ENCODE peak calls at places on chromosomes 16 and 17, in nine cellular contexts. C is stimulated activated CD8-positive, alpha-beta memory T cell treated with anti-CD3 and anti-CD28 coated beads, Interleukin-7, amount 100 ng/mL, for 48 hours; O is amniotic stem cell; G is CD8-positive, alpha-beta T cell; M is T follicular helper cell; Q is NAMALWA; H is IMR-90; J is activated T-helper 9 cell treated with anti-CD3 and anti-CD28 coated beads, Interleukin-2, amount 50 U/mL, for 16 hours; F is neural progenitor cell. N is an unnamed sample.

GRCh38 chr17:72972263-72972951 is 120.1 kb downstream of the SLC39A11 start:
- DNase-seq in C (no peak), O (no peak), G (no peak), M (no peak), Q (no peak), H (no peak), J (no peak), F (no peak), N (no peak)

GRCh38 chr17:20275653-20276052 is 191.7 kb downstream of the LGALS9B start:
- DNase-seq in C (no peak), O (no peak), G (no peak), M (no peak), Q (no peak), H (no peak), J (no peak), F (no peak), N (no peak)

GRCh38 chr17:10633738-10634379 is 23.2 kb downstream of the MYH3 start:
- DNase-seq in C (no peak), O (no peak), G (no peak), M (no peak), Q (peak; percentile 23), H (no peak), J (no peak), F (no peak), N (no peak)

GRCh38 chr17:63399856-63400255 is 46.2 kb downstream of the CYB561 start:
- DNase-seq in C (no peak), O (no peak), G (no peak), M (no peak), Q (no peak), H (peak; percentile 45), J (no peak), F (peak; percentile 56), N (no peak)

GRCh38 chr17:49234509-49235080 is 4.0 kb upstream of the PHOSPHO1 start:
- DNase-seq in C (no peak), O (no peak), G (no peak), M (no peak), Q (no peak), H (no peak), J (no peak), F (no peak), N (no peak)

GRCh38 chr17:79625706-79626105 is 14.9 kb upstream of the RBFOX3 start:
- DNase-seq in C (no peak), O (no peak), G (no peak), M (no peak), Q (no peak), H (no peak), J (no peak), F (no peak), N (peak; percentile 4)

GRCh38 chr16:30997887-30998711 is 12.3 kb downstream of the STX1B start:
- DNase-seq in C (no peak), O (peak; percentile 83), G (no peak), M (no peak), Q (no peak), H (peak; percentile 84), J (no peak), F (no peak), N (no peak)

GRCh38 chr17:79651751-79652150 is 40.9 kb upstream of the RBFOX3 start:
- DNase-seq in C (no peak), O (no peak), G (no peak), M (no peak), Q (no peak), H (no peak), J (no peak), F (no peak), N (no peak)

GRCh38 chr16:47523342-47524006 is 62.3 kb downstream of the PHKB start:
- DNase-seq in C (no peak), O (no peak), G (no peak), M (no peak), Q (peak; percentile 78), H (no peak), J (no peak), F (no peak), N (no peak)

GRCh38 chr17:29166507-29166887 is 13.7 kb downstream of the MYO18A start:
- DNase-seq in C (no peak), O (no peak), G (no peak), M (no peak), Q (no peak), H (no peak), J (no peak), F (no peak), N (no peak)

GRCh38 chr16:4692460-4693295 is 684 bp upstream of the NUDT16L1 start:
- DNase-seq in C (no peak), O (no peak), G (no peak), M (no peak), Q (peak; percentile 25), H (no peak), J (no peak), F (peak; percentile 53), N (no peak)

GRCh38 chr17:68197997-68198930 is 49.6 kb upstream of the AMZ2 start:
- DNase-seq in C (no peak), O (no peak), G (no peak), M (no peak), Q (no peak), H (no peak), J (no peak), F (peak; percentile 16), N (no peak)

GRCh38 chr16:11400076-11400475 is 54.8 kb downstream of the RMI2 start:
- DNase-seq in C (no peak), O (no peak), G (no peak), M (no peak), Q (no peak), H (no peak), J (no peak), F (no peak), N (no peak)

GRCh38 chr17:40646791-40647548 is 648 bp downstream of the SMARCE1 start:
- DNase-seq in C (peak; percentile 20), O (no peak), G (no peak), M (peak; percentile 14), Q (peak; percentile 72), H (peak; percentile 43), J (peak; percentile 25), F (peak; percentile 62), N (no peak)

GRCh38 chr17:82602986-82603385 is 45.3 kb downstream of the WDR45B start:
- DNase-seq in C (no peak), O (no peak), G (no peak), M (no peak), Q (no peak), H (peak; percentile 44), J (no peak), F (no peak), N (no peak)

GRCh38 chr17:81090361-81091133 is 55.6 kb downstream of the BAIAP2 start:
- DNase-seq in C (peak; percentile 11), O (no peak), G (no peak), M (no peak), Q (peak; percentile 58), H (no peak), J (no peak), F (peak; percentile 57), N (no peak)

GRCh38 chr17:7252176-7253043 is at the start of gene ELP5:
- DNase-seq in C (peak; percentile 88), O (peak; percentile 89), G (peak; percentile 73), M (peak; percentile 78), Q (peak; percentile 90), H (peak; percentile 94), J (peak; percentile 80), F (peak; percentile 98), N (peak; percentile 85)

GRCh38 chr16:50297301-50298074 is 31.1 kb downstream of the ADCY7 start:
- DNase-seq in C (no peak), O (no peak), G (no peak), M (no peak), Q (peak; percentile 43), H (no peak), J (no peak), F (no peak), N (no peak)

GRCh38 chr17:2692781-2693135 is 18.8 kb downstream of the CLUH start:
- DNase-seq in C (no peak), O (no peak), G (no peak), M (no peak), Q (no peak), H (no peak), J (no peak), F (no peak), N (no peak)

GRCh38 chr16:82108101-82108500 is 61.9 kb downstream of the MPHOSPH6 start:
- DNase-seq in C (no peak), O (no peak), G (no peak), M (no peak), Q (no peak), H (no peak), J (no peak), F (no peak), N (no peak)

GRCh38 chr17:74866198-74866835 is 6.5 kb downstream of the FDXR start:
- DNase-seq in C (no peak), O (no peak), G (no peak), M (no peak), Q (no peak), H (no peak), J (no peak), F (no peak), N (no peak)

GRCh38 chr16:73056911-73057310 is 9.0 kb upstream of the ZFHX3 start:
- DNase-seq in C (no peak), O (no peak), G (no peak), M (no peak), Q (no peak), H (no peak), J (no peak), F (no peak), N (no peak)

GRCh38 chr16:21598676-21599157 is 660 bp upstream of the METTL9 start:
- DNase-seq in C (peak; percentile 2), O (no peak), G (no peak), M (peak; percentile 3), Q (peak; percentile 49), H (no peak), J (no peak), F (no peak), N (no peak)

GRCh38 chr16:79597277-79597676 is 3.3 kb downstream of the MAF start:
- DNase-seq in C (no peak), O (no peak), G (no peak), M (no peak), Q (no peak), H (no peak), J (no peak), F (no peak), N (no peak)

GRCh38 chr16:75113046-75113491 is 3.5 kb downstream of the LDHD start:
- DNase-seq in C (no peak), O (no peak), G (no peak), M (no peak), Q (no peak), H (no peak), J (no peak), F (no peak), N (no peak)

GRCh38 chr16:86573215-86573614 is 5.1 kb upstream of the FOXL1 start:
- DNase-seq in C (no peak), O (no peak), G (no peak), M (no peak), Q (no peak), H (no peak), J (no peak), F (no peak), N (no peak)

GRCh38 chr17:30316736-30317135 is 17.1 kb downstream of the TMIGD1 start:
- DNase-seq in C (no peak), O (no peak), G (no peak), M (no peak), Q (no peak), H (no peak), J (no peak), F (no peak), N (no peak)

GRCh38 chr16:69131167-69131748 is 1.1 kb downstream of the CHTF8 start:
- DNase-seq in C (no peak), O (no peak), G (no peak), M (no peak), Q (peak; percentile 50), H (peak; percentile 24), J (no peak), F (peak; percentile 67), N (peak; percentile 14)

GRCh38 chr17:11240041-11240801 is 792 bp upstream of the SHISA6 start:
- DNase-seq in C (no peak), O (no peak), G (no peak), M (no peak), Q (no peak), H (no peak), J (no peak), F (peak; percentile 83), N (no peak)

GRCh38 chr16:88466175-88466862 is 13.2 kb downstream of the ZFPM1 start:
- DNase-seq in C (no peak), O (no peak), G (no peak), M (no peak), Q (peak; percentile 42), H (no peak), J (no peak), F (no peak), N (no peak)

GRCh38 chr17:75679706-75680201 is 12.6 kb downstream of the SAP30BP start:
- DNase-seq in C (no peak), O (no peak), G (no peak), M (no peak), Q (no peak), H (no peak), J (no peak), F (no peak), N (no peak)